ENCODE peak calls at places on chromosomes 2 and 18, in seven cellular contexts. G is activated CD4-positive, alpha-beta memory T cell treated with anti-CD3 and anti-CD28 coated beads, Interleukin-2, amount 10 ng/mL, durations not matched to agents 7 days and 5 days; U is T follicular helper cell; N is naive thymus-derived CD4-positive, alpha-beta T cell; B is H7; D is LHCN-M2; H is central memory CD4-positive, alpha-beta T cell. E is an unnamed sample.

GRCh38 chr2:229133155-229133772 is 137.8 kb downstream of the PID1 start:
- DNase-seq in G (no peak), U (no peak), N (no peak), B (peak; percentile 27), D (peak; percentile 55), H (no peak), E (peak; percentile 58)

GRCh38 chr2:23620841-23621341 is 235.9 kb downstream of the KLHL29 start:
- DNase-seq in G (no peak), U (no peak), N (no peak), B (no peak), D (peak; percentile 42), H (no peak), E (no peak)

GRCh38 chr2:172964511-172964910 is 111.1 kb upstream of the MAP3K20 start:
- DNase-seq in G (no peak), U (no peak), N (no peak), B (no peak), D (peak; percentile 40), H (no peak), E (no peak)

GRCh38 chr2:54122939-54123338 is 7.5 kb downstream of the ACYP2 start:
- DNase-seq in G (no peak), U (no peak), N (no peak), B (no peak), D (peak; percentile 83), H (no peak), E (no peak)

GRCh38 chr2:69774984-69775982 is 33.3 kb downstream of the ANXA4 start:
- DNase-seq in G (peak; percentile 65), U (no peak), N (peak; percentile 34), B (no peak), D (no peak), H (peak; percentile 49), E (no peak)

GRCh38 chr2:119810039-119810630 is 50.4 kb downstream of the PTPN4 start:
- DNase-seq in G (no peak), U (no peak), N (no peak), B (no peak), D (no peak), H (no peak), E (peak; percentile 20)

GRCh38 chr18:61618816-61619215 is 274.0 kb downstream of the RNF152 start:
- DNase-seq in G (no peak), U (no peak), N (no peak), B (no peak), D (no peak), H (no peak), E (no peak)

GRCh38 chr2:144943293-144943941 is 423.5 kb upstream of the ZEB2 start:
- DNase-seq in G (no peak), U (no peak), N (no peak), B (no peak), D (no peak), H (no peak), E (no peak)

GRCh38 chr2:43609304-43609883 is 13.6 kb upstream of the THADA start:
- DNase-seq in G (peak; percentile 41), U (no peak), N (peak; percentile 25), B (peak; percentile 30), D (peak; percentile 52), H (peak; percentile 41), E (peak; percentile 34)

GRCh38 chr2:190717764-190718651 is 69.1 kb downstream of the NAB1 start:
- DNase-seq in G (no peak), U (no peak), N (no peak), B (no peak), D (peak; percentile 40), H (no peak), E (no peak)

GRCh38 chr2:128457006-128457604 is 138.4 kb upstream of the HS6ST1 start:
- DNase-seq in G (no peak), U (no peak), N (no peak), B (peak; percentile 17), D (no peak), H (no peak), E (no peak)

GRCh38 chr18:61992923-61993322 is 100.1 kb upstream of the RNF152 start:
- DNase-seq in G (no peak), U (no peak), N (no peak), B (no peak), D (peak; percentile 78), H (no peak), E (no peak)

GRCh38 chr2:139175510-139175909 is 395.3 kb upstream of the NXPH2 start:
- DNase-seq in G (no peak), U (no peak), N (no peak), B (no peak), D (no peak), H (no peak), E (peak; percentile 18)

GRCh38 chr2:115163572-115163971 is 721.1 kb downstream of the DPP10 start:
- DNase-seq in G (no peak), U (no peak), N (no peak), B (peak; percentile 15), D (no peak), H (no peak), E (no peak)